ENCODE peak calls at places on chromosomes 4 and X, in eight cellular contexts. One of them, this sample, is unnamed.
A peak's percentile ranks its signal among the peaks of the same experiment; 100 is the strongest.

GRCh38 chr4:23355263-23355662 is 534.6 kb downstream of the PPARGC1A start:
- DNase-seq in A549: no peak
- DNase-seq in SK-N-SH: no peak
- DNase-seq in HepG2: no peak
- DNase-seq in HCT116: no peak
- DNase-seq in K562: no peak
- DNase-seq in Panc1: no peak
- DNase-seq in GM12878: no peak
- DNase-seq in this sample: no peak

GRCh38 chr4:164116286-164116685 is 621.8 kb downstream of the TMA16 start:
- DNase-seq in A549: no peak
- DNase-seq in SK-N-SH: no peak
- DNase-seq in HepG2: no peak
- DNase-seq in HCT116: no peak
- DNase-seq in K562: no peak
- DNase-seq in Panc1: no peak
- DNase-seq in GM12878: no peak
- DNase-seq in this sample: no peak

GRCh38 chr4:174714393-174715211 is 114.4 kb downstream of the GLRA3 start:
- DNase-seq in A549: peak; percentile 73
- DNase-seq in SK-N-SH: peak; percentile 60
- DNase-seq in HepG2: peak; percentile 17
- DNase-seq in HCT116: peak; percentile 59
- DNase-seq in K562: peak; percentile 74
- DNase-seq in Panc1: peak; percentile 32
- DNase-seq in GM12878: no peak
- DNase-seq in this sample: peak; percentile 79

GRCh38 chrX:10570601-10571000 is 49.8 kb downstream of the MID1 start:
- DNase-seq in A549: no peak
- DNase-seq in SK-N-SH: no peak
- DNase-seq in HepG2: no peak
- DNase-seq in HCT116: no peak
- DNase-seq in K562: no peak
- DNase-seq in Panc1: no peak
- DNase-seq in GM12878: no peak
- DNase-seq in this sample: no peak

GRCh38 chr4:88446124-88446523 is 10.8 kb upstream of the HERC5 start:
- DNase-seq in A549: no peak
- DNase-seq in SK-N-SH: no peak
- DNase-seq in HepG2: no peak
- DNase-seq in HCT116: no peak
- DNase-seq in K562: no peak
- DNase-seq in Panc1: no peak
- DNase-seq in GM12878: no peak
- DNase-seq in this sample: peak; percentile 20

GRCh38 chrX:17613979-17614572 is 123.2 kb upstream of the SCML1 start:
- DNase-seq in A549: peak; percentile 18
- DNase-seq in SK-N-SH: no peak
- DNase-seq in HepG2: peak; percentile 24
- DNase-seq in HCT116: no peak
- DNase-seq in K562: no peak
- DNase-seq in Panc1: no peak
- DNase-seq in GM12878: no peak
- DNase-seq in this sample: no peak

GRCh38 chr4:101292901-101293300 is 54.4 kb downstream of the PPP3CA start:
- DNase-seq in A549: no peak
- DNase-seq in SK-N-SH: no peak
- DNase-seq in HepG2: no peak
- DNase-seq in HCT116: no peak
- DNase-seq in K562: no peak
- DNase-seq in Panc1: no peak
- DNase-seq in GM12878: no peak
- DNase-seq in this sample: no peak

GRCh38 chrX:150370589-150371312 is 7.6 kb downstream of the MAMLD1 start:
- DNase-seq in A549: no peak
- DNase-seq in SK-N-SH: no peak
- DNase-seq in HepG2: no peak
- DNase-seq in HCT116: no peak
- DNase-seq in K562: no peak
- DNase-seq in Panc1: no peak
- DNase-seq in GM12878: no peak
- DNase-seq in this sample: no peak

GRCh38 chr4:175263537-175263936 is 345.4 kb downstream of the ADAM29 start:
- DNase-seq in A549: no peak
- DNase-seq in SK-N-SH: no peak
- DNase-seq in HepG2: no peak
- DNase-seq in HCT116: no peak
- DNase-seq in K562: no peak
- DNase-seq in Panc1: no peak
- DNase-seq in GM12878: no peak
- DNase-seq in this sample: peak; percentile 27

GRCh38 chrX:20028588-20028987 is 37.7 kb upstream of the BCLAF3 start:
- DNase-seq in A549: no peak
- DNase-seq in SK-N-SH: no peak
- DNase-seq in HepG2: peak; percentile 53
- DNase-seq in HCT116: no peak
- DNase-seq in K562: no peak
- DNase-seq in Panc1: no peak
- DNase-seq in GM12878: no peak
- DNase-seq in this sample: no peak

GRCh38 chr4:183391204-183391603 is 53.2 kb upstream of the CDKN2AIP start:
- DNase-seq in A549: no peak
- DNase-seq in SK-N-SH: no peak
- DNase-seq in HepG2: peak; percentile 72
- DNase-seq in HCT116: no peak
- DNase-seq in K562: no peak
- DNase-seq in Panc1: no peak
- DNase-seq in GM12878: no peak
- DNase-seq in this sample: no peak

GRCh38 chr4:106062452-106062875 is 167.2 kb downstream of the NPNT start:
- DNase-seq in A549: peak; percentile 19
- DNase-seq in SK-N-SH: no peak
- DNase-seq in HepG2: peak; percentile 80
- DNase-seq in HCT116: no peak
- DNase-seq in K562: peak; percentile 9
- DNase-seq in Panc1: no peak
- DNase-seq in GM12878: no peak
- DNase-seq in this sample: no peak

GRCh38 chr4:7462509-7462971 is 27.8 kb upstream of the PSAPL1 start:
- DNase-seq in A549: peak; percentile 37
- DNase-seq in SK-N-SH: peak; percentile 71
- DNase-seq in HepG2: peak; percentile 46
- DNase-seq in HCT116: peak; percentile 27
- DNase-seq in K562: no peak
- DNase-seq in Panc1: no peak
- DNase-seq in GM12878: no peak
- DNase-seq in this sample: peak; percentile 51

GRCh38 chrX:132483951-132484350 is 4.9 kb downstream of the MBNL3 start:
- DNase-seq in A549: no peak
- DNase-seq in SK-N-SH: no peak
- DNase-seq in HepG2: no peak
- DNase-seq in HCT116: no peak
- DNase-seq in K562: no peak
- DNase-seq in Panc1: no peak
- DNase-seq in GM12878: no peak
- DNase-seq in this sample: no peak

GRCh38 chr4:2935762-2936743 is 27.2 kb downstream of the NOP14 start:
- DNase-seq in A549: peak; percentile 40
- DNase-seq in SK-N-SH: no peak
- DNase-seq in HepG2: no peak
- DNase-seq in HCT116: peak; percentile 69
- DNase-seq in K562: peak; percentile 64
- DNase-seq in Panc1: peak; percentile 84
- DNase-seq in GM12878: peak; percentile 57
- DNase-seq in this sample: no peak

GRCh38 chr4:2934813-2935761 is 28.1 kb downstream of the NOP14 start:
- DNase-seq in A549: peak; percentile 89
- DNase-seq in SK-N-SH: peak; percentile 96
- DNase-seq in HepG2: peak; percentile 69
- DNase-seq in HCT116: peak; percentile 77
- DNase-seq in K562: peak; percentile 93
- DNase-seq in Panc1: no peak
- DNase-seq in GM12878: peak; percentile 80
- DNase-seq in this sample: peak; percentile 93

GRCh38 chr4:2937986-2938385 is 25.2 kb downstream of the NOP14 start:
- DNase-seq in A549: no peak
- DNase-seq in SK-N-SH: no peak
- DNase-seq in HepG2: no peak
- DNase-seq in HCT116: no peak
- DNase-seq in K562: no peak
- DNase-seq in Panc1: no peak
- DNase-seq in GM12878: no peak
- DNase-seq in this sample: no peak

GRCh38 chr4:2937146-2937857 is 25.9 kb downstream of the NOP14 start:
- DNase-seq in A549: peak; percentile 29
- DNase-seq in SK-N-SH: no peak
- DNase-seq in HepG2: peak; percentile 91
- DNase-seq in HCT116: peak; percentile 68
- DNase-seq in K562: no peak
- DNase-seq in Panc1: peak; percentile 46
- DNase-seq in GM12878: peak; percentile 64
- DNase-seq in this sample: no peak

GRCh38 chr4:2936773-2937145 is 26.4 kb downstream of the NOP14 start:
- DNase-seq in A549: no peak
- DNase-seq in SK-N-SH: no peak
- DNase-seq in HepG2: no peak
- DNase-seq in HCT116: no peak
- DNase-seq in K562: no peak
- DNase-seq in Panc1: no peak
- DNase-seq in GM12878: peak; percentile 53
- DNase-seq in this sample: no peak
- TF ChIP-seq REST in A549: no peak
- TF ChIP-seq REST in SK-N-SH: no peak
- TF ChIP-seq REST in HepG2: no peak
- TF ChIP-seq REST in HCT116: no peak
- TF ChIP-seq REST in K562: no peak
- TF ChIP-seq REST in Panc1: no peak
- TF ChIP-seq REST in GM12878: no peak
- TF ChIP-seq REST in this sample: no peak

GRCh38 chr4:1299301-1299860 is 9.7 kb downstream of the MAEA start:
- DNase-seq in A549: no peak
- DNase-seq in SK-N-SH: no peak
- DNase-seq in HepG2: no peak
- DNase-seq in HCT116: no peak
- DNase-seq in K562: no peak
- DNase-seq in Panc1: no peak
- DNase-seq in GM12878: no peak
- DNase-seq in this sample: no peak
- TF ChIP-seq REST in A549: no peak
- TF ChIP-seq REST in SK-N-SH: no peak
- TF ChIP-seq REST in HepG2: no peak
- TF ChIP-seq REST in HCT116: no peak
- TF ChIP-seq REST in K562: no peak
- TF ChIP-seq REST in Panc1: no peak
- TF ChIP-seq REST in GM12878: no peak
- TF ChIP-seq REST in this sample: no peak

GRCh38 chrX:32447640-32448039 is 763.7 kb downstream of the DMD start:
- DNase-seq in A549: no peak
- DNase-seq in SK-N-SH: no peak
- DNase-seq in HepG2: no peak
- DNase-seq in HCT116: no peak
- DNase-seq in K562: no peak
- DNase-seq in Panc1: no peak
- DNase-seq in GM12878: no peak
- DNase-seq in this sample: no peak

GRCh38 chrX:32448945-32449344 is 762.4 kb downstream of the DMD start:
- DNase-seq in A549: no peak
- DNase-seq in SK-N-SH: no peak
- DNase-seq in HepG2: no peak
- DNase-seq in HCT116: no peak
- DNase-seq in K562: no peak
- DNase-seq in Panc1: no peak
- DNase-seq in GM12878: peak; percentile 23
- DNase-seq in this sample: no peak

GRCh38 chrX:32443841-32444240 is 767.5 kb downstream of the DMD start:
- DNase-seq in A549: no peak
- DNase-seq in SK-N-SH: no peak
- DNase-seq in HepG2: no peak
- DNase-seq in HCT116: no peak
- DNase-seq in K562: no peak
- DNase-seq in Panc1: no peak
- DNase-seq in GM12878: no peak
- DNase-seq in this sample: no peak

GRCh38 chrX:32451954-32452518 is 759.3 kb downstream of the DMD start:
- DNase-seq in A549: no peak
- DNase-seq in SK-N-SH: no peak
- DNase-seq in HepG2: no peak
- DNase-seq in HCT116: no peak
- DNase-seq in K562: no peak
- DNase-seq in Panc1: no peak
- DNase-seq in GM12878: no peak
- DNase-seq in this sample: no peak

DNA sequence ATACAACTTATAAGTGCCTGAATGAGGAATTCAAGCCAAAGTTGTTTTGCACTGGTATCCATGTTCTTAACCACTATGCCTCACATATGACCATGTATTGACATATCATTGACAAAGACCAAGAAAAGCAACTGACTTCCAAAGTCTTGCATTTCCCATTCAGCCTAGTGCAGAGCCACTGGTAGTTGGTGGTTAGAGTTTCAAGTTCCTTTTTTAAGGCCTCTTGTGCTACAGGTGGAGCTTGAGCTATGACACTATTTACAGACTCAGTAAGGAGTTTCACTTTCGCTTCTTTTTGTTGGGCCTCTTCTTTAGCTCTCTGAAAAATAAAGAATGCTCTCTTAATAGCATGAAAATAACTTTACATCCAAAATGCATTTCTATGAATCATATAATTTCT is 763.0 kb downstream of the DMD start:
- DNase-seq in A549: no peak
- DNase-seq in SK-N-SH: no peak
- DNase-seq in HepG2: peak; percentile 0
- DNase-seq in HCT116: no peak
- DNase-seq in K562: no peak
- DNase-seq in Panc1: no peak
- DNase-seq in GM12878: peak; percentile 74
- DNase-seq in this sample: peak; percentile 1
- TF ChIP-seq REST in A549: no peak
- TF ChIP-seq REST in SK-N-SH: no peak
- TF ChIP-seq REST in HepG2: no peak
- TF ChIP-seq REST in HCT116: no peak
- TF ChIP-seq REST in K562: no peak
- TF ChIP-seq REST in Panc1: no peak
- TF ChIP-seq REST in GM12878: no peak
- TF ChIP-seq REST in this sample: no peak

DNA sequence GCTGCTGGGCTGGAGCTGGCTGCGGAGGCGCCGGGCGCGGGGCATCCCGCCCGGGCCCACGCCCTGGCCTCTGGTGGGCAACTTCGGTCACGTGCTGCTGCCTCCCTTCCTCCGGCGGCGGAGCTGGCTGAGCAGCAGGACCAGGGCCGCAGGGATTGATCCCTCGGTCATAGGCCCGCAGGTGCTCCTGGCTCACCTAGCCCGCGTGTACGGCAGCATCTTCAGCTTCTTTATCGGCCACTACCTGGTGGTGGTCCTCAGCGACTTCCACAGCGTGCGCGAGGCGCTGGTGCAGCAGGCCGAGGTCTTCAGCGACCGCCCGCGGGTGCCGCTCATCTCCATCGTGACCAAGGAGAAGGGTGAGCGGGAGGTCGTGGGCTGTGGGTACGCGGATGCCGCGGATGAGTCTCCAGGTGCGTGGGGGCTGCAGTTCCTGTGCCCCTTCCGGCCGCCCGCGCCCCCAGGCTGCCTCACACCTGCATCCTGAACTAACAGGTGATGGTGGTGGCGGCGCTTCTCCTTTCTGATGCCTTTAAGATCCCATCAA is 499 bp downstream of the CYP2U1 start:
- DNase-seq in A549: no peak
- DNase-seq in SK-N-SH: no peak
- DNase-seq in HepG2: no peak
- DNase-seq in HCT116: no peak
- DNase-seq in K562: no peak
- DNase-seq in Panc1: no peak
- DNase-seq in GM12878: no peak
- DNase-seq in this sample: peak; percentile 22
- TF ChIP-seq REST in A549: no peak
- TF ChIP-seq REST in SK-N-SH: no peak
- TF ChIP-seq REST in HepG2: no peak
- TF ChIP-seq REST in HCT116: no peak
- TF ChIP-seq REST in K562: no peak
- TF ChIP-seq REST in Panc1: no peak
- TF ChIP-seq REST in GM12878: no peak
- TF ChIP-seq REST in this sample: no peak

This sample was measured in GM23338.